ENCODE peak calls at places on chromosome 4, in seven cellular contexts. L is M059J; O is hypothalamus; F is activated CD4-positive, alpha-beta T cell treated with anti-CD3 and anti-CD28 coated beads, Interleukin-2, amount 50 U/mL, for 24 hours; Z is stimulated activated CD4-positive, alpha-beta T cell treated with anti-CD3 and anti-CD28 coated beads, Interleukin-15, amount 100 ng/mL, for 24 hours; D is GM06990; A is fibroblast of mammary gland. B is an unnamed sample.
A peak's percentile ranks its signal among the peaks of the same experiment; 100 is the strongest.

GRCh38 chr4:174635732-174636131 is 113.4 kb upstream of the HPGD start:
- DNase-seq in F (no peak), O (no peak), A (no peak), D (no peak), L (no peak), Z (no peak), B (no peak)

GRCh38 chr4:117676153-117676552 is 358.1 kb upstream of the NDST3 start:
- DNase-seq in A (no peak), L (no peak), Z (no peak), O (no peak), D (no peak), F (no peak), B (no peak)

GRCh38 chr4:72295966-72296557 is 264.3 kb downstream of the NPFFR2 start:
- DNase-seq in L (peak; percentile 44), O (no peak), A (peak; percentile 65), D (no peak), F (no peak), Z (no peak), B (peak; percentile 74)

GRCh38 chr4:16642897-16643296 is 255.5 kb downstream of the LDB2 start:
- DNase-seq in D (no peak), Z (no peak), L (peak; percentile 26), A (peak; percentile 26), F (no peak), O (no peak), B (no peak)

GRCh38 chr4:151669990-151670389 is 90.8 kb downstream of the GATB start:
- DNase-seq in D (no peak), L (no peak), Z (no peak), F (no peak), A (no peak), O (no peak), B (no peak)

GRCh38 chr4:24624381-24624780 is 40.0 kb upstream of the DHX15 start:
- DNase-seq in A (no peak), F (no peak), Z (no peak), L (no peak), O (no peak), D (no peak), B (no peak)

GRCh38 chr4:119135721-119136121 is at the start of gene MYOZ2:
- DNase-seq in A (peak; percentile 48), Z (no peak), O (no peak), L (peak; percentile 19), D (no peak), F (no peak), B (no peak)

GRCh38 chr4:26819478-26819877 is 41.2 kb upstream of the STIM2 start:
- DNase-seq in A (no peak), D (no peak), Z (no peak), L (no peak), F (no peak), O (no peak), B (no peak)

GRCh38 chr4:98474408-98474844 is 184.0 kb downstream of the TSPAN5 start:
- DNase-seq in F (no peak), O (no peak), D (no peak), L (peak; percentile 68), Z (peak; percentile 18), A (peak; percentile 89), B (peak; percentile 83)

GRCh38 chr4:112094330-112094729 is 50.9 kb upstream of the FAM241A start:
- DNase-seq in L (no peak), A (no peak), O (no peak), Z (no peak), D (no peak), F (no peak), B (no peak)

GRCh38 chr4:127888559-127888958 is 7.9 kb downstream of the PLK4 start:
- DNase-seq in A (no peak), L (no peak), Z (no peak), D (no peak), O (no peak), F (no peak), B (no peak)

GRCh38 chr4:141912831-141913230 is 276.4 kb downstream of the IL15 start:
- DNase-seq in Z (peak; percentile 1), L (no peak), F (no peak), A (peak; percentile 4), D (no peak), O (no peak), B (no peak)

GRCh38 chr4:140662082-140662869 is 93.5 kb upstream of the UCP1 start:
- DNase-seq in D (no peak), A (no peak), F (no peak), Z (no peak), L (peak; percentile 10), O (no peak), B (no peak)

B was measured in fibroblast of lung.